ENCODE peak calls at places on chromosomes 12 and 14, in ten cellular contexts. R is dorsolateral prefrontal cortex, V is fibroblast of lung, M is HS-5, J is spleen, L is stromal cell of bone marrow, P is T-helper 9 cell, W is NCI-H774, O is left colon, A is NB4. K is an unnamed sample.

GRCh38 chr14:71206766-71207371 is 299.6 kb downstream of the PCNX1 start:
- DNase-seq in R (peak), V (peak), M (peak), J (no peak), L (peak), P (no peak), W (no peak), O (no peak), A (no peak), K (no peak)

GRCh38 chr12:112172556-112173324 is 47.4 kb downstream of the TRAFD1 start:
- DNase-seq in R (no peak), V (no peak), M (no peak), J (peak), L (no peak), P (no peak), W (no peak), O (no peak), A (no peak), K (no peak)

GRCh38 chr14:22561661-22562579 is 27.1 kb downstream of the DAD1 start:
- DNase-seq in R (no peak), V (no peak), M (no peak), J (no peak), L (no peak), P (peak), W (no peak), O (no peak), A (peak), K (no peak)

GRCh38 chr12:64221656-64222010 is 463 bp downstream of the KICS2 start:
- DNase-seq in R (peak), V (peak), M (peak), J (peak), L (peak), P (peak), W (peak), O (peak), A (peak), K (peak)

GRCh38 chr12:105343836-105344235 is 13.3 kb downstream of the C12orf75 start:
- DNase-seq in R (no peak), V (no peak), M (no peak), J (no peak), L (no peak), P (no peak), W (peak), O (no peak), A (no peak), K (no peak)

GRCh38 chr14:68690106-68690960 is 102.5 kb downstream of the ZFP36L1 start:
- DNase-seq in R (no peak), V (peak), M (no peak), J (no peak), L (no peak), P (no peak), W (no peak), O (peak), A (no peak), K (no peak)

GRCh38 chr12:29640589-29641345 is 143.0 kb downstream of the TMTC1 start:
- DNase-seq in R (no peak), V (peak), M (peak), J (no peak), L (peak), P (no peak), W (no peak), O (no peak), A (no peak), K (peak)

GRCh38 chr14:65249471-65250161 is 147.3 kb upstream of the MAX start:
- DNase-seq in R (no peak), V (no peak), M (no peak), J (no peak), L (no peak), P (no peak), W (no peak), O (no peak), A (no peak), K (no peak)

GRCh38 chr12:31003861-31004640 is 69.6 kb upstream of the DDX11 start:
- DNase-seq in R (no peak), V (no peak), M (no peak), J (peak), L (no peak), P (no peak), W (no peak), O (no peak), A (no peak), K (no peak)

GRCh38 chr12:2514038-2514340 is 280.8 kb upstream of the FKBP4 start:
- DNase-seq in R (no peak), V (no peak), M (no peak), J (no peak), L (no peak), P (no peak), W (no peak), O (no peak), A (no peak), K (no peak)

GRCh38 chr14:70735043-70735442 is 74.3 kb downstream of the MAP3K9 start:
- DNase-seq in R (no peak), V (no peak), M (no peak), J (no peak), L (no peak), P (no peak), W (no peak), O (no peak), A (no peak), K (no peak)

GRCh38 chr14:53501361-53502320 is 348.5 kb upstream of the DDHD1 start:
- DNase-seq in R (no peak), V (peak), M (no peak), J (no peak), L (no peak), P (no peak), W (no peak), O (no peak), A (no peak), K (no peak)

GRCh38 chr12:122362758-122363157 is 59.7 kb downstream of the CLIP1 start:
- DNase-seq in R (no peak), V (no peak), M (no peak), J (no peak), L (no peak), P (no peak), W (no peak), O (no peak), A (no peak), K (no peak)

GRCh38 chr12:70919597-70920035 is 922 bp downstream of the PTPRR start:
- DNase-seq in R (no peak), V (peak), M (no peak), J (no peak), L (no peak), P (no peak), W (no peak), O (no peak), A (peak), K (no peak)

GRCh38 chr12:32837974-32838373 is 58.6 kb downstream of the PKP2 start:
- DNase-seq in R (no peak), V (no peak), M (no peak), J (no peak), L (no peak), P (no peak), W (no peak), O (no peak), A (no peak), K (no peak)

GRCh38 chr14:71511152-71511551 is 421.1 kb upstream of the RGS6 start:
- DNase-seq in R (no peak), V (no peak), M (no peak), J (no peak), L (no peak), P (no peak), W (no peak), O (no peak), A (no peak), K (no peak)

GRCh38 chr14:104222396-104223036 is 84.1 kb downstream of the KIF26A start:
- DNase-seq in R (peak), V (no peak), M (no peak), J (peak), L (no peak), P (no peak), W (no peak), O (peak), A (no peak), K (no peak)

K was measured in SHP77.